ENCODE peak calls at places on chromosomes 3 and 15, in seven cellular contexts. I, H, R, P, C, Q and M are unnamed samples.

GRCh38 chr15:75673426-75674247 is 25.9 kb downstream of the SNX33 start:
- DNase-seq in R (peak), P (peak), Q (no peak), H (no peak), I (no peak), C (peak), M (no peak)

GRCh38 chr15:66080791-66081475 is 172.6 kb downstream of the MEGF11 start:
- DNase-seq in Q (peak), P (peak), I (peak), H (no peak), C (peak), R (peak), M (peak)

GRCh38 chr3:126207166-126207565 is 26.8 kb upstream of the ALDH1L1 start:
- DNase-seq in R (no peak), Q (no peak), I (no peak), P (no peak), C (no peak), H (no peak), M (no peak)

GRCh38 chr3:1953519-1953918 is 145.1 kb upstream of the CNTN4 start:
- DNase-seq in R (no peak), I (no peak), H (no peak), Q (no peak), C (no peak), P (no peak), M (no peak)

GRCh38 chr3:24525022-24525421 is 30.4 kb upstream of the THRB start:
- DNase-seq in P (no peak), Q (no peak), H (no peak), R (no peak), C (no peak), I (no peak), M (no peak)

GRCh38 chr15:65377105-65377975 is 462 bp downstream of the IGDCC3 start:
- DNase-seq in C (no peak), R (no peak), P (peak), I (no peak), H (no peak), Q (peak), M (no peak)

GRCh38 chr3:197364410-197365071 is 66.1 kb upstream of the DLG1 start:
- DNase-seq in Q (no peak), R (peak), I (no peak), H (no peak), C (no peak), P (no peak), M (no peak)

GRCh38 chr15:28889346-28889745 is 3.6 kb downstream of the APBA2 start:
- DNase-seq in I (no peak), P (no peak), R (no peak), H (no peak), C (no peak), Q (no peak), M (no peak)

GRCh38 chr3:130609166-130609574 is 92.2 kb downstream of the COL6A6 start:
- DNase-seq in C (no peak), I (no peak), H (no peak), Q (no peak), R (no peak), P (peak), M (no peak)

GRCh38 chr15:36313881-36314280 is 265.5 kb upstream of the CDIN1 start:
- DNase-seq in C (no peak), H (no peak), R (no peak), I (no peak), Q (no peak), P (no peak), M (no peak)

GRCh38 chr15:38129531-38130199 is 123.0 kb upstream of the SPRED1 start:
- DNase-seq in P (peak), I (peak), H (no peak), C (peak), Q (no peak), R (peak), M (peak)

GRCh38 chr3:61060421-61060861 is 190.8 kb downstream of the FHIT start:
- DNase-seq in C (no peak), I (no peak), R (peak), P (no peak), H (no peak), Q (no peak), M (no peak)

GRCh38 chr3:50211930-50212329 is 6.9 kb downstream of the SLC38A3 start:
- DNase-seq in R (peak), H (no peak), I (no peak), P (no peak), C (no peak), Q (no peak), M (no peak)

GRCh38 chr15:74956648-74957300 is at the start of gene RPP25:
- DNase-seq in I (no peak), P (peak), C (no peak), H (peak), R (peak), Q (peak), M (no peak)

GRCh38 chr15:77831989-77832388 is 199.3 kb upstream of the LINGO1 start:
- DNase-seq in R (no peak), I (no peak), P (no peak), H (no peak), Q (no peak), C (no peak), M (no peak)

GRCh38 chr15:47887181-47887580 is 169.9 kb downstream of the SEMA6D start:
- DNase-seq in H (no peak), C (no peak), Q (no peak), I (no peak), R (no peak), P (no peak), M (no peak)

GRCh38 chr3:182738583-182739514 is 54.5 kb upstream of the ATP11B start:
- DNase-seq in C (no peak), I (no peak), R (peak), H (no peak), P (no peak), Q (no peak), M (no peak)

GRCh38 chr15:68376447-68377060 is 55.4 kb downstream of the ITGA11 start:
- DNase-seq in Q (no peak), I (no peak), R (no peak), H (no peak), C (no peak), P (no peak), M (no peak)

GRCh38 chr3:124588036-124588435 is 142.2 kb upstream of the UMPS start:
- DNase-seq in Q (no peak), H (no peak), R (no peak), C (no peak), P (no peak), I (no peak), M (no peak)

GRCh38 chr15:74802290-74802689 is 10.3 kb upstream of the LMAN1L start:
- DNase-seq in P (no peak), H (no peak), I (no peak), R (no peak), C (no peak), Q (no peak), M (no peak)

GRCh38 chr3:16723994-16724393 is 118.8 kb upstream of the DAZL start:
- DNase-seq in H (no peak), C (no peak), R (peak), P (peak), Q (no peak), I (no peak), M (no peak)

GRCh38 chr15:90706394-90707327 is 10.5 kb upstream of the BLM start:
- DNase-seq in C (no peak), I (no peak), Q (no peak), R (no peak), H (no peak), P (no peak), M (no peak)

GRCh38 chr3:125118600-125118999 is 62.8 kb upstream of the HEG1 start:
- DNase-seq in I (no peak), H (no peak), C (no peak), P (no peak), Q (no peak), R (no peak), M (no peak)

GRCh38 chr3:152276688-152277087 is 8.0 kb downstream of the MBNL1 start:
- DNase-seq in R (no peak), H (no peak), C (no peak), P (no peak), I (no peak), Q (no peak), M (no peak)